ENCODE peak calls at places on chromosomes 11 and 22, in seven cellular contexts. S is thoracic aorta, C is suprapubic skin, P is HL-60, L is PC-9, J is heart left ventricle, B is psoas muscle. X is an unnamed sample.

GRCh38 chr11:9037963-9038362 is 34.2 kb upstream of the NRIP3 start:
- DNase-seq in C (no peak), B (no peak), P (no peak), L (no peak), J (no peak), S (no peak), X (no peak)

GRCh38 chr11:76365038-76365679 is 15.8 kb downstream of the THAP12 start:
- DNase-seq in S (no peak), J (no peak), C (no peak), B (no peak), L (no peak), P (no peak), X (no peak)

GRCh38 chr22:43171019-43171491 is 15.9 kb downstream of the TTLL12 start:
- DNase-seq in S (no peak), B (no peak), C (no peak), P (no peak), L (no peak), J (no peak), X (no peak)

GRCh38 chr22:41899110-41899509 is 15.8 kb downstream of the SHISA8 start:
- DNase-seq in J (no peak), B (no peak), C (no peak), L (no peak), S (no peak), P (no peak), X (no peak)

GRCh38 chr22:27629908-27630733 is 171.4 kb downstream of the MN1 start:
- DNase-seq in B (no peak), J (no peak), P (no peak), S (no peak), C (no peak), L (no peak), X (no peak)

GRCh38 chr11:64918056-64918455 is 1.0 kb upstream of the ATG2A start:
- DNase-seq in C (no peak), J (no peak), L (peak), S (no peak), P (no peak), B (no peak), X (no peak)

GRCh38 chr11:2466869-2467694 is 22.3 kb downstream of the KCNQ1 start:
- DNase-seq in J (no peak), L (no peak), B (no peak), P (no peak), C (no peak), S (no peak), X (peak)

GRCh38 chr11:1776331-1776851 is 12.7 kb upstream of the CTSD start:
- DNase-seq in B (no peak), C (peak), S (no peak), P (no peak), L (no peak), J (no peak), X (no peak)

GRCh38 chr11:13440100-13440855 is 22.7 kb downstream of the BTBD10 start:
- DNase-seq in L (no peak), C (no peak), B (peak), P (no peak), J (no peak), S (no peak), X (no peak)

GRCh38 chr11:123742778-123743177 is 1.3 kb upstream of the ZNF202 start:
- DNase-seq in P (no peak), S (no peak), J (no peak), L (no peak), B (no peak), C (no peak), X (no peak)

GRCh38 chr11:92180226-92180625 is 44.4 kb upstream of the FAT3 start:
- DNase-seq in S (no peak), P (no peak), B (no peak), J (no peak), C (no peak), L (no peak), X (no peak)

GRCh38 chr11:29435421-29435820 is 581.4 kb downstream of the KCNA4 start:
- DNase-seq in S (no peak), C (no peak), P (no peak), B (no peak), J (no peak), L (no peak), X (no peak)

GRCh38 chr11:35721576-35722341 is 59.2 kb downstream of the TRIM44 start:
- DNase-seq in B (no peak), P (no peak), J (no peak), S (no peak), C (no peak), L (no peak), X (no peak)

GRCh38 chr22:42813501-42813900 is 43.6 kb downstream of the ARFGAP3 start:
- DNase-seq in S (no peak), L (no peak), J (no peak), C (peak), P (no peak), B (no peak), X (no peak)

DNA sequence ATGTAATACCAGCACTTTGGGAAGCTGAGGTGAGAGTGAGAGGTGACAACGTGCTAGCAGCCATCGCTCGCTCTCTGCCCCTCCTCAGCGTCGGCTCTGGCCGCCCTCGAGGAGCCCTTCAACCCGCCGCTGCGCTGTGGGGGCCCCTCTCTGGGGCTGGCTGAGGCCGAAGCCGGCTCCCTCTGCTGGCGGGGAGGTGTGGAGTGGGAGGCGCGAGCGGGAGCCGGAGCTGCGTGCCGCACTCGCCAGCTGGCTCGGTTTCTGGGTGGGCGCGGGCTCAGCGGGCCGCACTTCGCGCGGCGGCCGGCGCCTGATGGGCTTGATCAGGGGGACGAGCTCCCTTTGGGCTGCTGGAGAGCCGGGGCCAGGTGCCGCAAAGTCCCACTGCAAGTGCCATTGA is 98.9 kb upstream of the UBASH3B start:
- DNase-seq in L (no peak), S (no peak), B (peak), C (no peak), J (peak), P (no peak), X (no peak)
- TF ChIP-seq CTCF in L (no peak), S (no peak), B (no peak), C (no peak), J (no peak), P (no peak), X (no peak)

GRCh38 chr11:118609380-118610219 is 2.2 kb downstream of the PHLDB1 start:
- DNase-seq in J (no peak), B (peak), C (peak), P (no peak), L (no peak), S (no peak), X (peak)
- TF ChIP-seq CTCF in J (no peak), B (no peak), C (no peak), P (no peak), L (no peak), S (no peak), X (no peak)

DNA sequence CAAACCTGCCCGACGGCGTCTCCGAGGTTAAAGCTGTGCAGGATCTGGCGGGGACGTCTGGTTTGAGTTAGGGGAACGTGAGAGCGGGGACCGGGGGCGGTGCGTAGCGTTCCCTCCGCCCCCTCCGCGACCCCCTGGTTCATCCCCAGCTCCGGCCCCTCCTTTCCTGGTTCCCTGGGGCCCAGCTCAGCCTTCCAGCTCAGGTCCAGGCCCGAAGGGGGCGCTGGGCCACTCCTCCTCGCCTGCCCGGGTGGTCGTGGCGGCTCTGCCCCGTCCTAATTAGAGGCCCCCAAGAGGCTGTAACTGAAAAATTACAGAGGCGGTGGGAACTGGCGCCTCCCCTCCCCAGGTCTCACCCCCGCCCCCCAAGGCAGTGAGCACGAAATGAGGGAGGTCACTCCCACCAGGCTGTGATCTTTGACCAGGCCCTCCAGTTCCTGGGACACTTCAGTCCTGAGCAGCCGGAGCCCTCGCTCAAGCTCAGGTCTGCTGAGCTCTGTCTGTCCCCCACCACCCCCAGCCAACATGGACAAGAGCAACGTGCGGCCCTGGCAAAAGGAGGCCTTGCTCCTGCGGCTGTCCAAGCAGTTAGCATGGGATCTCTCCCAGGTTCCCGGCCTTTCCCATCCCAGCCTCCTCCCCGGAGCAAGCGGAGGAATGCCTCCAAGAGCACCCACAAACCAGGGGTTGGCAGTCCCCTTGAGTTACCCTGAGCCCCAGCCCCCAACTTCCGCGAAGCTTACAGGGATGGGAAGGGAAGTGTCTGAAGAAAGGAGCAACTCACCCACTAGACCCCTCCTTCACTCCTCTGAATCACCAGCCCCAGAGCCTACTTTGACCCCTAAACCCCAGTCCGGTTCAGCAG is 3.3 kb downstream of the CD248 start:
- DNase-seq in L (no peak), S (no peak), J (no peak), B (peak), P (no peak), C (peak), X (no peak)
- TF ChIP-seq CTCF in L (no peak), S (no peak), J (no peak), B (no peak), P (no peak), C (no peak), X (no peak)

GRCh38 chr11:68709064-68709463 is 24.7 kb downstream of the GAL start:
- DNase-seq in P (no peak), S (no peak), J (no peak), C (no peak), L (no peak), B (no peak), X (no peak)
- TF ChIP-seq CTCF in P (no peak), S (no peak), J (no peak), C (no peak), L (no peak), B (no peak), X (no peak)

GRCh38 chr11:129698212-129698611 is 117.4 kb upstream of the TMEM45B start:
- DNase-seq in J (no peak), P (no peak), L (no peak), S (no peak), B (no peak), C (no peak), X (no peak)

GRCh38 chr11:129702410-129703390 is 112.9 kb upstream of the TMEM45B start:
- DNase-seq in P (no peak), C (peak), J (no peak), S (no peak), B (no peak), L (peak), X (no peak)

GRCh38 chr11:129701706-129702105 is 113.9 kb upstream of the TMEM45B start:
- DNase-seq in J (no peak), B (no peak), S (no peak), P (no peak), C (no peak), L (no peak), X (no peak)

GRCh38 chr11:129700701-129701100 is 114.9 kb upstream of the TMEM45B start:
- DNase-seq in S (no peak), B (no peak), L (no peak), J (no peak), P (no peak), C (no peak), X (no peak)

GRCh38 chr11:129699711-129700304 is 115.8 kb upstream of the TMEM45B start:
- DNase-seq in L (peak), C (no peak), S (no peak), P (no peak), B (no peak), J (no peak), X (no peak)
- TF ChIP-seq CTCF in L (no peak), C (no peak), S (no peak), P (no peak), B (no peak), J (no peak), X (no peak)